ENCODE peak calls at places on chromosome 10, in six cellular contexts. One of them, this sample, is unnamed.

GRCh38 chr10:47195274-47195885 is 104.6 kb upstream of the GDF10 start:
- DNase-seq in lower leg skin: peak
- DNase-seq in iris pigment epithelial cell: no peak
- DNase-seq in tibial nerve: no peak
- DNase-seq in stimulated activated naive CD8-positive, alpha-beta T cell treated with anti-CD3 and anti-CD28 coated beads, Interleukin-15, Interleukin-2, amounts not matched to agents 100 U/mL and 50 U/mL, for 24 hours: peak
- DNase-seq in fibroblast of the conjunctiva: no peak
- DNase-seq in this sample: no peak

GRCh38 chr10:125441151-125441550 is 241.8 kb downstream of the TEX36 start:
- DNase-seq in lower leg skin: no peak
- DNase-seq in iris pigment epithelial cell: no peak
- DNase-seq in tibial nerve: no peak
- DNase-seq in stimulated activated naive CD8-positive, alpha-beta T cell treated with anti-CD3 and anti-CD28 coated beads, Interleukin-15, Interleukin-2, amounts not matched to agents 100 U/mL and 50 U/mL, for 24 hours: no peak
- DNase-seq in fibroblast of the conjunctiva: no peak
- DNase-seq in this sample: peak

GRCh38 chr10:327889-328809 is 192.9 kb downstream of the ZMYND11 start:
- DNase-seq in lower leg skin: peak
- DNase-seq in iris pigment epithelial cell: no peak
- DNase-seq in tibial nerve: no peak
- DNase-seq in stimulated activated naive CD8-positive, alpha-beta T cell treated with anti-CD3 and anti-CD28 coated beads, Interleukin-15, Interleukin-2, amounts not matched to agents 100 U/mL and 50 U/mL, for 24 hours: no peak
- DNase-seq in fibroblast of the conjunctiva: no peak
- DNase-seq in this sample: no peak

GRCh38 chr10:123621492-123621891 is 44.7 kb upstream of the GPR26 start:
- DNase-seq in lower leg skin: peak
- DNase-seq in iris pigment epithelial cell: no peak
- DNase-seq in tibial nerve: no peak
- DNase-seq in stimulated activated naive CD8-positive, alpha-beta T cell treated with anti-CD3 and anti-CD28 coated beads, Interleukin-15, Interleukin-2, amounts not matched to agents 100 U/mL and 50 U/mL, for 24 hours: no peak
- DNase-seq in fibroblast of the conjunctiva: no peak
- DNase-seq in this sample: no peak

GRCh38 chr10:95240811-95241210 is 46.8 kb downstream of the ACSM6 start:
- DNase-seq in lower leg skin: no peak
- DNase-seq in iris pigment epithelial cell: no peak
- DNase-seq in tibial nerve: no peak
- DNase-seq in stimulated activated naive CD8-positive, alpha-beta T cell treated with anti-CD3 and anti-CD28 coated beads, Interleukin-15, Interleukin-2, amounts not matched to agents 100 U/mL and 50 U/mL, for 24 hours: no peak
- DNase-seq in fibroblast of the conjunctiva: no peak
- DNase-seq in this sample: no peak

GRCh38 chr10:44473146-44473545 is 88.2 kb upstream of the CXCL12 start:
- DNase-seq in lower leg skin: no peak
- DNase-seq in iris pigment epithelial cell: no peak
- DNase-seq in tibial nerve: no peak
- DNase-seq in stimulated activated naive CD8-positive, alpha-beta T cell treated with anti-CD3 and anti-CD28 coated beads, Interleukin-15, Interleukin-2, amounts not matched to agents 100 U/mL and 50 U/mL, for 24 hours: no peak
- DNase-seq in fibroblast of the conjunctiva: no peak
- DNase-seq in this sample: no peak

GRCh38 chr10:11846542-11846941 is 23.4 kb downstream of the PROSER2 start:
- DNase-seq in lower leg skin: no peak
- DNase-seq in iris pigment epithelial cell: peak
- DNase-seq in tibial nerve: no peak
- DNase-seq in stimulated activated naive CD8-positive, alpha-beta T cell treated with anti-CD3 and anti-CD28 coated beads, Interleukin-15, Interleukin-2, amounts not matched to agents 100 U/mL and 50 U/mL, for 24 hours: no peak
- DNase-seq in fibroblast of the conjunctiva: no peak
- DNase-seq in this sample: no peak

GRCh38 chr10:132883391-132883881 is 58.9 kb downstream of the CFAP46 start:
- DNase-seq in lower leg skin: peak
- DNase-seq in iris pigment epithelial cell: no peak
- DNase-seq in tibial nerve: no peak
- DNase-seq in stimulated activated naive CD8-positive, alpha-beta T cell treated with anti-CD3 and anti-CD28 coated beads, Interleukin-15, Interleukin-2, amounts not matched to agents 100 U/mL and 50 U/mL, for 24 hours: no peak
- DNase-seq in fibroblast of the conjunctiva: no peak
- DNase-seq in this sample: no peak

GRCh38 chr10:43648392-43649148 is at the start of gene ZNF32:
- DNase-seq in lower leg skin: peak
- DNase-seq in iris pigment epithelial cell: peak
- DNase-seq in tibial nerve: peak
- DNase-seq in stimulated activated naive CD8-positive, alpha-beta T cell treated with anti-CD3 and anti-CD28 coated beads, Interleukin-15, Interleukin-2, amounts not matched to agents 100 U/mL and 50 U/mL, for 24 hours: peak
- DNase-seq in fibroblast of the conjunctiva: peak
- DNase-seq in this sample: peak

GRCh38 chr10:78512205-78512550 is 478.5 kb downstream of the RPS24 start:
- DNase-seq in lower leg skin: no peak
- DNase-seq in iris pigment epithelial cell: no peak
- DNase-seq in tibial nerve: no peak
- DNase-seq in stimulated activated naive CD8-positive, alpha-beta T cell treated with anti-CD3 and anti-CD28 coated beads, Interleukin-15, Interleukin-2, amounts not matched to agents 100 U/mL and 50 U/mL, for 24 hours: no peak
- DNase-seq in fibroblast of the conjunctiva: no peak
- DNase-seq in this sample: no peak

GRCh38 chr10:91406322-91406721 is 3.8 kb upstream of the HECTD2 start:
- DNase-seq in lower leg skin: no peak
- DNase-seq in iris pigment epithelial cell: no peak
- DNase-seq in tibial nerve: no peak
- DNase-seq in stimulated activated naive CD8-positive, alpha-beta T cell treated with anti-CD3 and anti-CD28 coated beads, Interleukin-15, Interleukin-2, amounts not matched to agents 100 U/mL and 50 U/mL, for 24 hours: no peak
- DNase-seq in fibroblast of the conjunctiva: no peak
- DNase-seq in this sample: no peak